ENCODE peak calls at places on chromosomes 4 and X, in seven cellular contexts. One of them, this sample, is unnamed.

GRCh38 chr4:70734168-70734954 is 12.6 kb downstream of the RUFY3 start:
- DNase-seq in T-cell: peak; percentile 6
- DNase-seq in left ventricle myocardium inferior: no peak
- DNase-seq in ACHN: peak; percentile 58
- DNase-seq in activated CD4-positive, alpha-beta T cell treated with anti-CD3 and anti-CD28 coated beads for 48 hours: peak; percentile 33
- DNase-seq in stimulated activated CD8-positive, alpha-beta memory T cell treated with anti-CD3 and anti-CD28 coated beads, Interleukin-15, amount 100 ng/mL, for 48 hours: no peak
- DNase-seq in caudate nucleus: no peak
- DNase-seq in this sample: peak; percentile 27

GRCh38 chr4:7101692-7102515 is 34.0 kb upstream of the GRPEL1 start:
- DNase-seq in T-cell: peak; percentile 31
- DNase-seq in left ventricle myocardium inferior: peak; percentile 71
- DNase-seq in ACHN: peak; percentile 61
- DNase-seq in activated CD4-positive, alpha-beta T cell treated with anti-CD3 and anti-CD28 coated beads for 48 hours: peak; percentile 72
- DNase-seq in stimulated activated CD8-positive, alpha-beta memory T cell treated with anti-CD3 and anti-CD28 coated beads, Interleukin-15, amount 100 ng/mL, for 48 hours: peak; percentile 32
- DNase-seq in caudate nucleus: peak; percentile 78
- DNase-seq in this sample: peak; percentile 64

GRCh38 chrX:1476682-1477081 is 24.0 kb upstream of the ASMTL start:
- DNase-seq in T-cell: no peak
- DNase-seq in left ventricle myocardium inferior: no peak
- DNase-seq in ACHN: no peak
- DNase-seq in activated CD4-positive, alpha-beta T cell treated with anti-CD3 and anti-CD28 coated beads for 48 hours: no peak
- DNase-seq in stimulated activated CD8-positive, alpha-beta memory T cell treated with anti-CD3 and anti-CD28 coated beads, Interleukin-15, amount 100 ng/mL, for 48 hours: no peak
- DNase-seq in caudate nucleus: no peak
- DNase-seq in this sample: no peak

GRCh38 chrX:39832211-39832610 is 265.5 kb downstream of the BCOR start:
- DNase-seq in T-cell: no peak
- DNase-seq in left ventricle myocardium inferior: no peak
- DNase-seq in ACHN: no peak
- DNase-seq in activated CD4-positive, alpha-beta T cell treated with anti-CD3 and anti-CD28 coated beads for 48 hours: no peak
- DNase-seq in stimulated activated CD8-positive, alpha-beta memory T cell treated with anti-CD3 and anti-CD28 coated beads, Interleukin-15, amount 100 ng/mL, for 48 hours: no peak
- DNase-seq in caudate nucleus: no peak
- DNase-seq in this sample: no peak

GRCh38 chr4:12360391-12360790 is 931.7 kb upstream of the HS3ST1 start:
- DNase-seq in T-cell: no peak
- DNase-seq in left ventricle myocardium inferior: no peak
- DNase-seq in ACHN: no peak
- DNase-seq in activated CD4-positive, alpha-beta T cell treated with anti-CD3 and anti-CD28 coated beads for 48 hours: no peak
- DNase-seq in stimulated activated CD8-positive, alpha-beta memory T cell treated with anti-CD3 and anti-CD28 coated beads, Interleukin-15, amount 100 ng/mL, for 48 hours: no peak
- DNase-seq in caudate nucleus: no peak
- DNase-seq in this sample: no peak

GRCh38 chr4:144709159-144709558 is 63.2 kb downstream of the HHIP start:
- DNase-seq in T-cell: no peak
- DNase-seq in left ventricle myocardium inferior: no peak
- DNase-seq in ACHN: peak; percentile 76
- DNase-seq in activated CD4-positive, alpha-beta T cell treated with anti-CD3 and anti-CD28 coated beads for 48 hours: no peak
- DNase-seq in stimulated activated CD8-positive, alpha-beta memory T cell treated with anti-CD3 and anti-CD28 coated beads, Interleukin-15, amount 100 ng/mL, for 48 hours: no peak
- DNase-seq in caudate nucleus: no peak
- DNase-seq in this sample: no peak

GRCh38 chr4:184347251-184348239 is 126.8 kb downstream of the IRF2 start:
- DNase-seq in T-cell: no peak
- DNase-seq in left ventricle myocardium inferior: peak; percentile 37
- DNase-seq in ACHN: no peak
- DNase-seq in activated CD4-positive, alpha-beta T cell treated with anti-CD3 and anti-CD28 coated beads for 48 hours: no peak
- DNase-seq in stimulated activated CD8-positive, alpha-beta memory T cell treated with anti-CD3 and anti-CD28 coated beads, Interleukin-15, amount 100 ng/mL, for 48 hours: no peak
- DNase-seq in caudate nucleus: no peak
- DNase-seq in this sample: no peak

GRCh38 chr4:104641427-104641826 is 146.7 kb upstream of the CXXC4 start:
- DNase-seq in T-cell: no peak
- DNase-seq in left ventricle myocardium inferior: no peak
- DNase-seq in ACHN: no peak
- DNase-seq in activated CD4-positive, alpha-beta T cell treated with anti-CD3 and anti-CD28 coated beads for 48 hours: no peak
- DNase-seq in stimulated activated CD8-positive, alpha-beta memory T cell treated with anti-CD3 and anti-CD28 coated beads, Interleukin-15, amount 100 ng/mL, for 48 hours: no peak
- DNase-seq in caudate nucleus: no peak
- DNase-seq in this sample: no peak

This sample was measured in amygdala.